ENCODE peak calls at places on chromosomes 12 and 14, in seven cellular contexts. W is testis, B is tibial nerve, D is IMR-90, C is A549, U is HepG2, Y is ovary. J is an unnamed sample. For H3K9me3, the result is how much of the 10 kb centered on the place peaks cover.

GRCh38 chr12:15494329-15495046 is 172.2 kb downstream of the PTPRO start:
- DNase-seq in Y (no peak), B (no peak), C (no peak), W (no peak), U (no peak), D (no peak), J (no peak)

GRCh38 chr12:124149287-124149686 is 145.6 kb upstream of the RFLNA start:
- DNase-seq in D (no peak), C (no peak), W (no peak), B (no peak), Y (no peak), U (no peak), J (no peak)

GRCh38 chr14:83291716-83292115 is 1758.1 kb upstream of the SEL1L start:
- DNase-seq in U (no peak), D (peak), B (no peak), C (no peak), Y (no peak), W (no peak), J (no peak)

GRCh38 chr12:39638840-39639239 is 19.2 kb upstream of the ABCD2 start:
- DNase-seq in Y (no peak), C (no peak), U (no peak), W (no peak), B (no peak), D (no peak), J (no peak)

GRCh38 chr12:27564612-27565213 is 40.7 kb downstream of the PPFIBP1 start:
- DNase-seq in D (no peak), U (no peak), Y (no peak), B (no peak), W (no peak), C (no peak), J (no peak)

GRCh38 chr12:54032627-54033100 is at the start of gene HOXC5:
- DNase-seq in C (peak), U (peak), B (peak), W (peak), D (peak), Y (peak), J (peak)

GRCh38 chr14:22047105-22047504 is 373.5 kb upstream of the OR4E1 start:
- DNase-seq in D (no peak), C (no peak), B (no peak), Y (no peak), W (peak), U (peak), J (no peak)

GRCh38 chr14:103542545-103543088 is 13.6 kb downstream of the TRMT61A start:
- DNase-seq in B (no peak), D (no peak), W (peak), Y (peak), U (no peak), C (no peak), J (no peak)

GRCh38 chr12:130948136-130948535 is 5.6 kb upstream of the ADGRD1 start:
- DNase-seq in U (no peak), B (no peak), Y (no peak), C (no peak), W (no peak), D (no peak), J (no peak)

GRCh38 chr14:89507926-89508460 is 91.0 kb upstream of the FOXN3 start:
- DNase-seq in C (no peak), U (no peak), B (no peak), D (peak), Y (no peak), W (no peak), J (no peak)

GRCh38 chr12:26736563-26737486 is 96.2 kb downstream of the ITPR2 start:
- DNase-seq in B (no peak), W (peak), Y (no peak), D (peak), U (peak), C (no peak), J (no peak)

GRCh38 chr12:107130830-107131760 is 37.7 kb upstream of the CRY1 start:
- DNase-seq in C (no peak), W (no peak), D (no peak), Y (no peak), B (no peak), U (no peak), J (no peak)

GRCh38 chr12:53564941-53565340 is 57.7 kb upstream of the NPFF start:
- DNase-seq in B (no peak), U (no peak), D (no peak), Y (no peak), W (no peak), C (no peak), J (no peak)

GRCh38 chr12:22978962-22979361 is 354.0 kb downstream of the ETNK1 start:
- DNase-seq in B (no peak), D (peak), W (no peak), U (no peak), C (no peak), Y (no peak), J (no peak)

GRCh38 chr12:84508943-84509342 is 403.7 kb downstream of the SLC6A15 start:
- DNase-seq in D (no peak), C (no peak), Y (no peak), B (no peak), U (no peak), W (no peak), J (no peak)

GRCh38 chr12:67268335-67268895 is 743 bp upstream of the CAND1 start:
- DNase-seq in U (peak), D (peak), B (peak), Y (peak), W (peak), C (peak), J (peak)

GRCh38 chr14:64934338-64934939 is 8.1 kb downstream of the GPX2 start:
- DNase-seq in W (no peak), C (no peak), Y (no peak), U (no peak), B (no peak), D (no peak), J (no peak)

GRCh38 chr14:64931123-64931522 is 11.4 kb downstream of the GPX2 start:
- DNase-seq in D (no peak), W (no peak), U (no peak), B (no peak), C (no peak), Y (no peak), J (no peak)

GRCh38 chr14:64930085-64930843 is 12.3 kb downstream of the GPX2 start:
- DNase-seq in U (no peak), C (no peak), Y (no peak), D (peak), W (no peak), B (no peak), J (no peak)

GRCh38 chr14:64929003-64929337 is 13.6 kb downstream of the GPX2 start:
- DNase-seq in B (no peak), D (no peak), Y (no peak), C (no peak), U (no peak), W (no peak), J (no peak)

DNA sequence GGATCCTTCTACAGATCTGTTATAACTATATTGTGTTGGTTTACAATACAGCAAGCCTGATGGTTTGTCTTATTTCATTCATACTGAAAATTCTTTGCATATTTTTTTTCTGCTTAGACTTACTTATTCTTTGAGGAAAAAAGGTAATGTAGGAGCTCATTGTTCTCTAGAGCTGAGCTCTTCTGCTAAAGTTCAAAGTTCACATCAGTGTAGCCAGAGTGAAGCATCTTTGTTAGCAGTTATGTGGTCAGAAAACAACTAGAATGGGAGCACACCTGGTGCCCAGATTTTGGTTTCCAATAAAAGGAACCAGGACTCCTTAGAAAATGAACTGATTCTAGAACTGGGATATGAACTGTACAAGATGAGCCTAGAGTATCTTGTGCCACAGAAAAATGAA is 10.3 kb downstream of the GPX2 start:
- DNase-seq in Y (no peak), W (no peak), D (no peak), B (no peak), C (no peak), U (peak), J (no peak)
- H3K9me3 ChIP-seq in Y (under half), W (under half), D (under half), B (under half), C (under half), U (under half), J (under half)

GRCh38 chr12:94458882-94459772 is 540 bp downstream of the CEP83 start:
- DNase-seq in Y (no peak), C (peak), D (peak), B (no peak), U (peak), W (no peak), J (no peak)

GRCh38 chr12:94460594-94460959 is 910 bp upstream of the CEP83 start:
- DNase-seq in B (no peak), Y (no peak), C (no peak), D (no peak), U (no peak), W (no peak), J (no peak)

GRCh38 chr12:94457331-94457730 is 2.3 kb downstream of the CEP83 start:
- DNase-seq in D (no peak), W (no peak), C (no peak), B (no peak), Y (no peak), U (no peak), J (no peak)

DNA sequence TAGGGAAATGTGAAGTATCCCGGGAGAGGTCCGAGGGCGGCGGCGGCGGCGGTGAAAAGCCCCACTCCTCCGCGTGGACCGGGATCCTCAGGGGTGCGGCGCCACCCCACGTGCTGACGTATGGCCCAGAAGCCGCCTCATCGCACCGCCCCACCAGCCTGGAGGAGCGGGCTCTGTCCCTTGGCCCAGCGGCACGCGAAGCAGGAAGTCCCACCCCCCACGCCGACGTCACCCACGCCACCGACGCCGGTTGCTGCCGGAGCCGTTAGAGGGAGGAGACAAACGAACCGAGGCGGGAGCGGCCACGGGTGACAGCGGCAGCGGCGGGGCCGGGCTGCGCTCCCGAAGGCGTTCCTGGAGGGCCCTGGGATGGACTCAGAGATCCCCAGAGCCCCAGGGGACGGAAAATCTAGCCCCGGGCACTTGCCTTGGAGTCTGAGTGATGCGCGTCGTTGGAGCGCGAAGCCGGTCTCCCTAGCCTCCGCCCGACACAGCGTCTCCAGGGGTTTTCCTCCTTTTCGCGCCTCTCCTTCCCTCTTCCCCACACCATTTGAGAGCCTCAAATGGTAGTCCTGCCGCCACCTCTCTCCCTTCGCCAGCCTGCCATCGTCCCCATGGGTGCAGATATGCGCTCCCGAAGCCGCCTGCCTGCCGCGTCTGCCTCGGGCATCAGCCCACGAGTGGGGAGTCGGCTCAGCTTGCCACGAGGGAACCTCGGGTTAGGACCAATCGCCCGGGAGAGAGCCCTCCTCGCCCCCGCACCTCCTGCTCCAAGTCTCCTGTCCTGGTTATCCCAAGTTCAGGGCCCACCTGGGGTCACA is at the start of gene CEP83:
- DNase-seq in B (peak), W (peak), U (peak), D (peak), Y (peak), C (peak), J (peak)
- TF ChIP-seq POLR2A in B (peak), W (peak), U (peak), D (peak), Y (peak), C (peak), J (peak)

GRCh38 chr14:106513302-106513701 is 986.9 kb downstream of the TMEM121 start:
- DNase-seq in D (no peak), U (no peak), Y (no peak), B (no peak), C (no peak), W (no peak), J (no peak)
- H3K9me3 ChIP-seq in D (under half), U (under half), Y (under half), B (under half), C (under half), W (under half), J (under half)

DNA sequence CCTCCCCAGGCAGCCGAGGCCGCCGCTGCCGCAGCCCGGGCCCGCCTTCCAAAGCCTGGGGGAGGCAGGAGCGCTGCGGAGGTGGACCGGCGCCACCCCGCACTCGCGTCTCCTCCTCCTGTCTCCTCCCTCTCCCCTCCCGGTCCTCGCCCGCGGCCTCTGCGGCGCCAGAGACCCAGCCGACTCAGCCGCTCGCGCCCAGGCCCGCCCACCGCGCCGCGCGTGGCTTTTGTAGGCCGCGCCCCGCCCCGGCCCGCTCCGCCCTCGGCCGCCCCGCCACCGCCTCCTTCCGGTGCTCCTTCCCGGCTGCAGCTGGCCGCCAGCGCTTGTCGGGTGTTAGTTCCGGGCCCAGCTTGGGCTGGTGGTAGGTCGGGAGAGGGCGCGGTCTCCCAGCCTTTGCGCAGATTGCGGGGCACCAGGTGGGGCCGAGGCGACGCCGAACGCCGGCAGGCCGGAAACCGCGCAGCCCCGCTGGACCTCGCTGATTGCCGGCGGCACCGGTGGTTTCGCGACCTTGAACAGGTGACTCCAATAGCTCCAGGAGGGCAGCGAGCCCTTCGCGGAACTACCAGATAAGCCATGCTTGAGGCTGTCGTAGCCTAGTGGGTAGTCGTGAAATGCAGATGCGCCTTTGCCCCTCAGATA is at the start of gene CAPRIN2:
- DNase-seq in W (peak), D (peak), C (peak), Y (peak), B (peak), U (peak), J (peak)
- TF ChIP-seq POLR2A in W (no peak), D (peak), C (peak), Y (peak), B (peak), U (peak), J (peak)

GRCh38 chr14:80678436-80678835 is 263.1 kb downstream of the CEP128 start:
- DNase-seq in W (no peak), Y (no peak), D (peak), B (no peak), U (no peak), C (no peak), J (no peak)
- H3K9me3 ChIP-seq in W (under half), Y (under half), D (under half), B (under half), U (under half), C (under half), J (under half)

GRCh38 chr14:68979021-68979721 is at the start of gene ACTN1:
- DNase-seq in B (peak), C (peak), Y (peak), U (peak), D (peak), W (peak), J (peak)
- TF ChIP-seq POLR2A in B (peak), C (peak), Y (peak), U (peak), D (peak), W (peak), J (peak)

GRCh38 chr14:99028041-99028440 is 244.0 kb downstream of the BCL11B start:
- DNase-seq in C (no peak), B (no peak), Y (no peak), D (no peak), U (no peak), W (no peak), J (no peak)

GRCh38 chr14:99026471-99026870 is 245.5 kb downstream of the BCL11B start:
- DNase-seq in C (no peak), W (no peak), D (no peak), U (no peak), B (no peak), Y (no peak), J (no peak)

GRCh38 chr14:99024926-99025325 is 247.1 kb downstream of the BCL11B start:
- DNase-seq in Y (no peak), C (no peak), U (no peak), W (no peak), B (no peak), D (no peak), J (no peak)

GRCh38 chr14:99025418-99025817 is 246.6 kb downstream of the BCL11B start:
- DNase-seq in Y (no peak), W (no peak), D (no peak), C (no peak), B (no peak), U (no peak), J (no peak)

GRCh38 chr14:99023371-99023770 is 248.6 kb downstream of the BCL11B start:
- DNase-seq in Y (no peak), U (no peak), D (no peak), B (no peak), C (no peak), W (no peak), J (no peak)
- H3K9me3 ChIP-seq in Y (under half), U (under half), D (under half), B (under half), C (under half), W (under half), J (under half)

GRCh38 chr12:128798543-128799341 is 25.0 kb downstream of the SLC15A4 start:
- DNase-seq in W (no peak), B (no peak), Y (no peak), C (no peak), D (no peak), U (no peak), J (peak)

GRCh38 chr12:128795530-128796361 is 28.0 kb downstream of the SLC15A4 start:
- DNase-seq in Y (no peak), U (no peak), D (no peak), B (no peak), W (no peak), C (no peak), J (peak)

GRCh38 chr12:128794661-128795529 is 28.9 kb downstream of the SLC15A4 start:
- DNase-seq in U (no peak), B (no peak), C (no peak), W (no peak), Y (no peak), D (no peak), J (peak)

GRCh38 chr12:128796439-128797118 is 27.2 kb downstream of the SLC15A4 start:
- DNase-seq in D (no peak), W (no peak), U (no peak), C (no peak), B (no peak), Y (no peak), J (no peak)

DNA sequence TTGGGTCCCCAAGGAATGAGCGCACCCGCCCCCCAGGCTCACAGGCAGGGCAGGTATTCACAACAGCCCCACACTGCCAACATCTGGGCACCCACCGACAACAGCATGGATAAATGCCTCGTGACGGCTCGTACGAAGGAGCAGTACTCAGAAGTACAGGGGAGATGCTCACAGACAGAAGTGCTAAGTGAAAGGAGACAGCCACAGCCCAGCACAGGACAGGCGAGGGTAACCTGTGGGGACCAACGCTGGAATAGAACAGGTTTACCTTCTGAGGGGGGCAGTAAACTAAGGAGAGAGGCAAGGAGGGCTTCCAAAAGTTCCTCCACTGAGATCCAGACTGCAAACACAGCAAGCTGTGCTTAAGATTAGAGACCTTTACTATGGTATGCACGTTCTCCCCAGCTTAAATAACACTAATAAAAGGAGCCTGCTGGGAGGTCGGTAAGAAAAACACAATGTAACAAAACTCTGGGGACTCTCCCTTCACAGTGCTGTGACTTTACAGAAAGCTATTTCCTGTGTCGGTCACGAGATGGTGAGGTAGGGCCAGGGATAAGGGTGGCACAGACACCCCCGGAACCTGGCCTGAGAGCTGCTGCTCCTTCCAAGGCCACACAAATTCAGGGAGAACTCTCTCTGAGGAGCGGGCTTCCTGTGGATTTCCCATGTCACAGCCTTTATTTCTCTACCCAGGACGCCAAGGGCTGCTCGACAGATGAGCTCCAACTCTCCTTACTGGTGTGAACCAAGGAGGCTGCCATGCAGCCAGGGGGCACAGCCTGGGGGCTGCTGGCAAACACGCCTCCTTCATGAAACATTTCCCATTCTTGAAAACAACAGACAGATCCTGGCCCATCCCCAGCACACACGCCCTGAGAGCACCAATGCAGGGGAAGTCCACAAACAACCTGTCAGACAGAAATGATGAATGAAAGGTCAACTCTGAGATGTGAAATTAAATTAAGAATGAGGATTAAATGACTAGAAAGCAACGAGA is 26.3 kb downstream of the SLC15A4 start:
- DNase-seq in D (peak), Y (no peak), W (peak), B (no peak), C (no peak), U (no peak), J (no peak)
- TF ChIP-seq POLR2A in D (no peak), Y (no peak), W (no peak), B (no peak), C (no peak), U (no peak), J (no peak)